ENCODE peak calls at places on chromosomes 7 and 10, in six cellular contexts. One of them, this sample, is unnamed.

GRCh38 chr10:128025437-128025836 is 100.8 kb downstream of the MKI67 start:
- DNase-seq in occipital lobe: no peak
- DNase-seq in HS-27A: no peak
- DNase-seq in glutamatergic neuron: no peak
- DNase-seq in GM13977: no peak
- DNase-seq in fibroblast of lung: no peak
- DNase-seq in this sample: no peak

GRCh38 chr7:5450549-5451327 is 27.1 kb upstream of the TNRC18 start:
- DNase-seq in HS-27A: no peak
- DNase-seq in fibroblast of lung: peak
- DNase-seq in GM13977: peak
- DNase-seq in occipital lobe: peak
- DNase-seq in glutamatergic neuron: peak
- DNase-seq in this sample: no peak

GRCh38 chr7:28008171-28008570 is 172.4 kb downstream of the JAZF1 start:
- DNase-seq in fibroblast of lung: no peak
- DNase-seq in HS-27A: no peak
- DNase-seq in occipital lobe: no peak
- DNase-seq in GM13977: no peak
- DNase-seq in glutamatergic neuron: no peak
- DNase-seq in this sample: no peak

GRCh38 chr7:32255036-32255435 is 184.8 kb upstream of the PDE1C start:
- DNase-seq in fibroblast of lung: no peak
- DNase-seq in glutamatergic neuron: no peak
- DNase-seq in GM13977: no peak
- DNase-seq in HS-27A: no peak
- DNase-seq in occipital lobe: no peak
- DNase-seq in this sample: no peak

GRCh38 chr10:127600479-127600878 is 51.4 kb downstream of the NPS start:
- DNase-seq in fibroblast of lung: no peak
- DNase-seq in occipital lobe: no peak
- DNase-seq in HS-27A: no peak
- DNase-seq in GM13977: no peak
- DNase-seq in glutamatergic neuron: no peak
- DNase-seq in this sample: no peak

GRCh38 chr7:2191026-2191425 is 41.7 kb downstream of the MAD1L1 start:
- DNase-seq in occipital lobe: no peak
- DNase-seq in glutamatergic neuron: no peak
- DNase-seq in GM13977: no peak
- DNase-seq in HS-27A: no peak
- DNase-seq in fibroblast of lung: peak
- DNase-seq in this sample: no peak

GRCh38 chr10:29590598-29591415 is 44.0 kb downstream of the SVIL start:
- DNase-seq in glutamatergic neuron: no peak
- DNase-seq in GM13977: peak
- DNase-seq in HS-27A: no peak
- DNase-seq in occipital lobe: no peak
- DNase-seq in fibroblast of lung: peak
- DNase-seq in this sample: no peak

GRCh38 chr10:51926336-51926735 is 226.9 kb upstream of the CSTF2T start:
- DNase-seq in HS-27A: no peak
- DNase-seq in glutamatergic neuron: no peak
- DNase-seq in GM13977: no peak
- DNase-seq in fibroblast of lung: no peak
- DNase-seq in occipital lobe: peak
- DNase-seq in this sample: no peak

GRCh38 chr7:28483112-28483511 is 70.8 kb downstream of the CREB5 start:
- DNase-seq in fibroblast of lung: peak
- DNase-seq in HS-27A: peak
- DNase-seq in glutamatergic neuron: no peak
- DNase-seq in occipital lobe: no peak
- DNase-seq in GM13977: no peak
- DNase-seq in this sample: no peak

GRCh38 chr7:21981524-21981923 is 35.8 kb upstream of the CDCA7L start:
- DNase-seq in fibroblast of lung: no peak
- DNase-seq in HS-27A: no peak
- DNase-seq in glutamatergic neuron: no peak
- DNase-seq in occipital lobe: no peak
- DNase-seq in GM13977: no peak
- DNase-seq in this sample: no peak

GRCh38 chr7:31043035-31043434 is 9.1 kb upstream of the ADCYAP1R1 start:
- DNase-seq in occipital lobe: no peak
- DNase-seq in glutamatergic neuron: no peak
- DNase-seq in GM13977: no peak
- DNase-seq in HS-27A: no peak
- DNase-seq in fibroblast of lung: no peak
- DNase-seq in this sample: no peak

GRCh38 chr7:36277247-36277542 is 112.5 kb upstream of the ANLN start:
- DNase-seq in occipital lobe: no peak
- DNase-seq in HS-27A: no peak
- DNase-seq in fibroblast of lung: no peak
- DNase-seq in glutamatergic neuron: no peak
- DNase-seq in GM13977: no peak
- DNase-seq in this sample: no peak

GRCh38 chr10:90968448-90969086 is 47.7 kb upstream of the ANKRD1 start:
- DNase-seq in fibroblast of lung: peak
- DNase-seq in GM13977: no peak
- DNase-seq in occipital lobe: no peak
- DNase-seq in HS-27A: no peak
- DNase-seq in glutamatergic neuron: no peak
- DNase-seq in this sample: no peak

GRCh38 chr7:120280743-120281142 is 7.8 kb downstream of the KCND2 start:
- DNase-seq in occipital lobe: no peak
- DNase-seq in HS-27A: no peak
- DNase-seq in GM13977: no peak
- DNase-seq in fibroblast of lung: peak
- DNase-seq in glutamatergic neuron: no peak
- DNase-seq in this sample: no peak

GRCh38 chr7:100589341-100589935 is 3.3 kb downstream of the FBXO24 start:
- DNase-seq in GM13977: no peak
- DNase-seq in HS-27A: no peak
- DNase-seq in glutamatergic neuron: no peak
- DNase-seq in occipital lobe: no peak
- DNase-seq in fibroblast of lung: no peak
- DNase-seq in this sample: no peak

This sample was measured in GM06990.